ENCODE peak calls at places on chromosome 21, in ten cellular contexts. Q is HuH-7; I is stimulated activated CD8-positive, alpha-beta memory T cell treated with anti-CD3 and anti-CD28 coated beads, Interleukin-15, amount 100 ng/mL, for 24 hours; D is HL-60; K is aorta; A is fibroblast of lung; Y is thoracic aorta; F is CD4-positive, alpha-beta T cell; B is IMR-90; V is activated T-cell treated with anti-CD3 and anti-CD28 coated beads, Interleukin-2, amount 50 U/mL, for 72 hours. J is an unnamed sample.

GRCh38 chr21:40173833-40174232 is 306.6 kb downstream of the PCP4 start:
- DNase-seq in Q (no peak), I (no peak), D (no peak), K (no peak), A (no peak), Y (no peak), F (no peak), B (no peak), V (no peak), J (no peak)

GRCh38 chr21:14773777-14774345 is 227.7 kb upstream of the SAMSN1 start:
- DNase-seq in Q (peak), I (peak), D (peak), K (no peak), A (no peak), Y (no peak), F (peak), B (no peak), V (peak), J (peak)

GRCh38 chr21:25370311-25370744 is 237.0 kb downstream of the MRPL39 start:
- DNase-seq in Q (no peak), I (no peak), D (no peak), K (no peak), A (peak), Y (no peak), F (no peak), B (peak), V (peak), J (peak)

GRCh38 chr21:22476214-22476613 is 1478.0 kb downstream of the NCAM2 start:
- DNase-seq in Q (no peak), I (no peak), D (no peak), K (no peak), A (no peak), Y (no peak), F (no peak), B (no peak), V (no peak), J (no peak)

GRCh38 chr21:33441489-33442477 is 38.0 kb downstream of the TMEM50B start:
- DNase-seq in Q (no peak), I (no peak), D (no peak), K (no peak), A (peak), Y (no peak), F (no peak), B (peak), V (no peak), J (no peak)

GRCh38 chr21:31564439-31564838 is 95.1 kb upstream of the SOD1 start:
- DNase-seq in Q (no peak), I (no peak), D (no peak), K (peak), A (peak), Y (no peak), F (no peak), B (no peak), V (no peak), J (no peak)

GRCh38 chr21:26072891-26073615 is 97.5 kb downstream of the APP start:
- DNase-seq in Q (no peak), I (no peak), D (no peak), K (no peak), A (peak), Y (no peak), F (no peak), B (peak), V (no peak), J (no peak)

GRCh38 chr21:41610042-41610839 is 102.3 kb upstream of the TMPRSS2 start:
- DNase-seq in Q (peak), I (no peak), D (peak), K (peak), A (peak), Y (no peak), F (no peak), B (peak), V (peak), J (peak)

GRCh38 chr21:38831526-38832467 is 26.1 kb downstream of the ETS2 start:
- DNase-seq in Q (peak), I (no peak), D (peak), K (no peak), A (peak), Y (peak), F (no peak), B (peak), V (peak), J (peak)

GRCh38 chr21:43884861-43885370 is 19.9 kb downstream of the AGPAT3 start:
- DNase-seq in Q (no peak), I (no peak), D (no peak), K (no peak), A (no peak), Y (no peak), F (no peak), B (no peak), V (no peak), J (no peak)

GRCh38 chr21:45886610-45887026 is 95.0 kb upstream of the COL6A1 start:
- DNase-seq in Q (no peak), I (no peak), D (no peak), K (peak), A (no peak), Y (no peak), F (no peak), B (no peak), V (no peak), J (peak)

GRCh38 chr21:42352433-42353095 is 1.8 kb upstream of the TFF2 start:
- DNase-seq in Q (no peak), I (no peak), D (no peak), K (peak), A (no peak), Y (no peak), F (peak), B (no peak), V (no peak), J (no peak)

GRCh38 chr21:43911015-43911934 is 46.3 kb downstream of the AGPAT3 start:
- DNase-seq in Q (peak), I (no peak), D (no peak), K (peak), A (no peak), Y (no peak), F (no peak), B (no peak), V (no peak), J (no peak)

GRCh38 chr21:38333290-38334272 is 76.8 kb downstream of the KCNJ15 start:
- DNase-seq in Q (no peak), I (no peak), D (no peak), K (no peak), A (no peak), Y (no peak), F (no peak), B (no peak), V (no peak), J (no peak)

GRCh38 chr21:15062566-15062965 is 2.2 kb downstream of the NRIP1 start:
- DNase-seq in Q (no peak), I (no peak), D (no peak), K (no peak), A (peak), Y (no peak), F (no peak), B (no peak), V (no peak), J (no peak)

GRCh38 chr21:19609611-19610010 is 1206.0 kb upstream of the TMPRSS15 start:
- DNase-seq in Q (no peak), I (no peak), D (no peak), K (no peak), A (no peak), Y (no peak), F (no peak), B (no peak), V (no peak), J (no peak)

GRCh38 chr21:36155603-36156338 is 853 bp upstream of the DOP1B start:
- DNase-seq in Q (no peak), I (no peak), D (no peak), K (no peak), A (no peak), Y (no peak), F (no peak), B (no peak), V (no peak), J (no peak)

GRCh38 chr21:29102791-29103257 is 27.6 kb upstream of the MAP3K7CL start:
- DNase-seq in Q (no peak), I (no peak), D (no peak), K (no peak), A (peak), Y (no peak), F (no peak), B (peak), V (no peak), J (no peak)

GRCh38 chr21:31975491-31975890 is 102.7 kb downstream of the HUNK start:
- DNase-seq in Q (no peak), I (no peak), D (no peak), K (no peak), A (no peak), Y (no peak), F (no peak), B (no peak), V (no peak), J (no peak)

GRCh38 chr21:37912616-37913015 is 3.6 kb downstream of the KCNJ6 start:
- DNase-seq in Q (no peak), I (no peak), D (no peak), K (no peak), A (no peak), Y (no peak), F (no peak), B (no peak), V (no peak), J (no peak)

GRCh38 chr21:43758811-43759210 is 17.3 kb downstream of the CSTB start:
- DNase-seq in Q (no peak), I (no peak), D (no peak), K (no peak), A (no peak), Y (no peak), F (no peak), B (no peak), V (no peak), J (no peak)

GRCh38 chr21:37005548-37006242 is 807 bp upstream of the RIPPLY3 start:
- DNase-seq in Q (no peak), I (no peak), D (no peak), K (no peak), A (no peak), Y (no peak), F (no peak), B (no peak), V (no peak), J (peak)

GRCh38 chr21:45051580-45052434 is 22.6 kb upstream of the ADARB1 start:
- DNase-seq in Q (no peak), I (no peak), D (no peak), K (peak), A (no peak), Y (no peak), F (no peak), B (no peak), V (no peak), J (no peak)

GRCh38 chr21:35838350-35838749 is 222.0 kb downstream of the SETD4 start:
- DNase-seq in Q (no peak), I (no peak), D (no peak), K (no peak), A (no peak), Y (no peak), F (no peak), B (no peak), V (no peak), J (no peak)

GRCh38 chr21:42107177-42107880 is 36.2 kb downstream of the UMODL1 start:
- DNase-seq in Q (peak), I (no peak), D (no peak), K (no peak), A (no peak), Y (no peak), F (no peak), B (no peak), V (no peak), J (no peak)

GRCh38 chr21:45459171-45460010 is 54.4 kb downstream of the COL18A1 start:
- DNase-seq in Q (no peak), I (no peak), D (no peak), K (peak), A (no peak), Y (no peak), F (no peak), B (no peak), V (no peak), J (no peak)

GRCh38 chr21:44801468-44802395 is at the start of gene UBE2G2:
- DNase-seq in Q (peak), I (peak), D (peak), K (peak), A (peak), Y (no peak), F (peak), B (peak), V (peak), J (peak)

GRCh38 chr21:41350436-41351155 is 11.2 kb upstream of the MX2 start:
- DNase-seq in Q (no peak), I (no peak), D (no peak), K (peak), A (no peak), Y (no peak), F (no peak), B (no peak), V (no peak), J (no peak)

GRCh38 chr21:20330652-20331051 is 667.6 kb upstream of the NCAM2 start:
- DNase-seq in Q (no peak), I (no peak), D (no peak), K (no peak), A (no peak), Y (no peak), F (no peak), B (no peak), V (no peak), J (no peak)

GRCh38 chr21:31538821-31539220 is 120.7 kb upstream of the SOD1 start:
- DNase-seq in Q (no peak), I (no peak), D (no peak), K (peak), A (no peak), Y (no peak), F (no peak), B (no peak), V (no peak), J (no peak)

GRCh38 chr21:17819878-17820232 is 699 bp upstream of the C21orf91 start:
- DNase-seq in Q (peak), I (no peak), D (no peak), K (no peak), A (no peak), Y (peak), F (no peak), B (peak), V (no peak), J (no peak)

GRCh38 chr21:35926003-35926541 is 134.3 kb downstream of the SETD4 start:
- DNase-seq in Q (no peak), I (no peak), D (no peak), K (no peak), A (no peak), Y (no peak), F (no peak), B (no peak), V (no peak), J (no peak)

GRCh38 chr21:45018131-45019075 is 56.0 kb upstream of the ADARB1 start:
- DNase-seq in Q (no peak), I (no peak), D (no peak), K (peak), A (no peak), Y (no peak), F (no peak), B (no peak), V (no peak), J (no peak)

GRCh38 chr21:46442938-46443337 is 15.8 kb upstream of the DIP2A start:
- DNase-seq in Q (no peak), I (no peak), D (no peak), K (no peak), A (no peak), Y (no peak), F (no peak), B (no peak), V (no peak), J (no peak)

GRCh38 chr21:36859744-36860501 is 106.5 kb downstream of the HLCS start:
- DNase-seq in Q (peak), I (no peak), D (peak), K (peak), A (peak), Y (no peak), F (no peak), B (peak), V (peak), J (peak)

GRCh38 chr21:42779431-42779861 is 99.9 kb downstream of the WDR4 start:
- DNase-seq in Q (no peak), I (no peak), D (no peak), K (no peak), A (no peak), Y (no peak), F (no peak), B (no peak), V (no peak), J (no peak)

GRCh38 chr21:34129039-34129891 is 55.9 kb downstream of the MRPS6 start:
- DNase-seq in Q (peak), I (no peak), D (no peak), K (no peak), A (peak), Y (peak), F (peak), B (peak), V (peak), J (peak)

GRCh38 chr21:23968008-23968407 is 1639.3 kb downstream of the MRPL39 start:
- DNase-seq in Q (no peak), I (no peak), D (no peak), K (no peak), A (no peak), Y (no peak), F (no peak), B (no peak), V (no peak), J (no peak)

J was measured in activated CD4-positive, alpha-beta memory T cell treated with anti-CD3 and anti-CD28 coated beads for 36 hours.